ENCODE peak calls at places on chromosome 22, in four cellular contexts. One of them, this sample, is unnamed.

GRCh38 chr22:23410411-23410810 is 169.7 kb downstream of the IGLL1 start:
- DNase-seq in OCI-LY7: no peak
- DNase-seq in psoas muscle: no peak
- DNase-seq in GM12865: no peak
- DNase-seq in this sample: no peak

GRCh38 chr22:46070215-46070721 is 80.1 kb upstream of the PPARA start:
- DNase-seq in psoas muscle: peak
- DNase-seq in OCI-LY7: peak
- DNase-seq in GM12865: peak
- DNase-seq in this sample: no peak

GRCh38 chr22:42611076-42611475 is 3.6 kb downstream of the POLDIP3 start:
- DNase-seq in psoas muscle: no peak
- DNase-seq in OCI-LY7: no peak
- DNase-seq in GM12865: no peak
- DNase-seq in this sample: no peak

GRCh38 chr22:42114721-42115120 is 15.9 kb downstream of the CYP2D6 start:
- DNase-seq in GM12865: peak
- DNase-seq in psoas muscle: no peak
- DNase-seq in OCI-LY7: peak
- DNase-seq in this sample: no peak

GRCh38 chr22:33163815-33164214 is 105.6 kb upstream of the SYN3 start:
- DNase-seq in psoas muscle: no peak
- DNase-seq in GM12865: no peak
- DNase-seq in OCI-LY7: no peak
- DNase-seq in this sample: no peak

GRCh38 chr22:30287626-30288413 is 1.5 kb downstream of the CASTOR1 start:
- DNase-seq in GM12865: peak
- DNase-seq in OCI-LY7: peak
- DNase-seq in psoas muscle: peak
- DNase-seq in this sample: peak

GRCh38 chr22:26648011-26648497 is 9.3 kb upstream of the MIAT start:
- DNase-seq in OCI-LY7: peak
- DNase-seq in GM12865: peak
- DNase-seq in psoas muscle: no peak
- DNase-seq in this sample: no peak

GRCh38 chr22:49398646-49399045 is 429.0 kb downstream of the BRD1 start:
- DNase-seq in GM12865: no peak
- DNase-seq in OCI-LY7: no peak
- DNase-seq in psoas muscle: no peak
- DNase-seq in this sample: no peak

GRCh38 chr22:42856179-42856864 is 751 bp downstream of the ARFGAP3 start:
- DNase-seq in OCI-LY7: peak
- DNase-seq in psoas muscle: peak
- DNase-seq in GM12865: peak
- DNase-seq in this sample: no peak

GRCh38 chr22:22720724-22721261 is 76.4 kb downstream of the GGTLC2 start:
- DNase-seq in GM12865: peak
- DNase-seq in psoas muscle: no peak
- DNase-seq in OCI-LY7: peak
- DNase-seq in this sample: peak

GRCh38 chr22:49847751-49848689 is 5.6 kb upstream of the ZBED4 start:
- DNase-seq in psoas muscle: peak
- DNase-seq in OCI-LY7: no peak
- DNase-seq in GM12865: no peak
- DNase-seq in this sample: no peak

GRCh38 chr22:26751217-26751616 is 93.8 kb downstream of the MIAT start:
- DNase-seq in OCI-LY7: no peak
- DNase-seq in psoas muscle: no peak
- DNase-seq in GM12865: no peak
- DNase-seq in this sample: no peak

GRCh38 chr22:48175721-48176120 is 1413.3 kb downstream of the TBC1D22A start:
- DNase-seq in psoas muscle: no peak
- DNase-seq in GM12865: no peak
- DNase-seq in OCI-LY7: no peak
- DNase-seq in this sample: no peak

GRCh38 chr22:49141761-49142160 is 685.9 kb downstream of the BRD1 start:
- DNase-seq in OCI-LY7: no peak
- DNase-seq in psoas muscle: no peak
- DNase-seq in GM12865: no peak
- DNase-seq in this sample: no peak

GRCh38 chr22:46661221-46661851 is 41.1 kb downstream of the GRAMD4 start:
- DNase-seq in psoas muscle: no peak
- DNase-seq in GM12865: no peak
- DNase-seq in OCI-LY7: no peak
- DNase-seq in this sample: no peak

GRCh38 chr22:37214431-37215025 is 2.3 kb upstream of the SSTR3 start:
- DNase-seq in psoas muscle: peak
- DNase-seq in OCI-LY7: no peak
- DNase-seq in GM12865: no peak
- DNase-seq in this sample: no peak

GRCh38 chr22:27853404-27853803 is 51.8 kb upstream of the MN1 start:
- DNase-seq in psoas muscle: no peak
- DNase-seq in OCI-LY7: no peak
- DNase-seq in GM12865: no peak
- DNase-seq in this sample: no peak

GRCh38 chr22:30890689-30891442 is 77.7 kb downstream of the MORC2 start:
- DNase-seq in psoas muscle: peak
- DNase-seq in GM12865: peak
- DNase-seq in OCI-LY7: peak
- DNase-seq in this sample: no peak

GRCh38 chr22:45880732-45881523 is 96.0 kb downstream of the WNT7B start:
- DNase-seq in psoas muscle: peak
- DNase-seq in OCI-LY7: no peak
- DNase-seq in GM12865: no peak
- DNase-seq in this sample: no peak

GRCh38 chr22:18078329-18079041 is 695 bp downstream of the PEX26 start:
- DNase-seq in OCI-LY7: peak
- DNase-seq in psoas muscle: peak
- DNase-seq in GM12865: peak
- DNase-seq in this sample: no peak

GRCh38 chr22:17087176-17088131 is 2.7 kb downstream of the IL17RA start:
- DNase-seq in psoas muscle: no peak
- DNase-seq in OCI-LY7: peak
- DNase-seq in GM12865: peak
- DNase-seq in this sample: peak

GRCh38 chr22:33788927-33789326 is 131.3 kb downstream of the LARGE1 start:
- DNase-seq in psoas muscle: no peak
- DNase-seq in OCI-LY7: no peak
- DNase-seq in GM12865: no peak
- DNase-seq in this sample: no peak

GRCh38 chr22:25728064-25728463 is 13.9 kb upstream of the MYO18B start:
- DNase-seq in psoas muscle: no peak
- DNase-seq in OCI-LY7: no peak
- DNase-seq in GM12865: no peak
- DNase-seq in this sample: no peak

GRCh38 chr22:49353185-49353584 is 474.5 kb downstream of the BRD1 start:
- DNase-seq in psoas muscle: no peak
- DNase-seq in OCI-LY7: no peak
- DNase-seq in GM12865: no peak
- DNase-seq in this sample: no peak

GRCh38 chr22:29128891-29129643 is 56.2 kb downstream of the KREMEN1 start:
- DNase-seq in GM12865: no peak
- DNase-seq in OCI-LY7: no peak
- DNase-seq in psoas muscle: no peak
- DNase-seq in this sample: no peak

GRCh38 chr22:49016909-49017768 is 810.5 kb downstream of the BRD1 start:
- DNase-seq in psoas muscle: peak
- DNase-seq in GM12865: no peak
- DNase-seq in OCI-LY7: no peak
- DNase-seq in this sample: no peak

GRCh38 chr22:32951807-32952153 is 106.4 kb downstream of the SYN3 start:
- DNase-seq in GM12865: no peak
- DNase-seq in OCI-LY7: no peak
- DNase-seq in psoas muscle: peak
- DNase-seq in this sample: no peak

GRCh38 chr22:31800065-31800464 is 46.2 kb downstream of the DEPDC5 start:
- DNase-seq in OCI-LY7: no peak
- DNase-seq in psoas muscle: no peak
- DNase-seq in GM12865: no peak
- DNase-seq in this sample: no peak

GRCh38 chr22:27299181-27300085 is 502.1 kb downstream of the MN1 start:
- DNase-seq in psoas muscle: no peak
- DNase-seq in GM12865: no peak
- DNase-seq in OCI-LY7: no peak
- DNase-seq in this sample: no peak

GRCh38 chr22:37051629-37052385 is at the start of gene KCTD17:
- DNase-seq in GM12865: peak
- DNase-seq in psoas muscle: peak
- DNase-seq in OCI-LY7: peak
- DNase-seq in this sample: no peak

GRCh38 chr22:29190051-29190450 is 15.6 kb upstream of the EMID1 start:
- DNase-seq in GM12865: no peak
- DNase-seq in psoas muscle: no peak
- DNase-seq in OCI-LY7: no peak
- DNase-seq in this sample: no peak

GRCh38 chr22:46726066-46726985 is 11.7 kb downstream of the CERK start:
- DNase-seq in OCI-LY7: no peak
- DNase-seq in GM12865: no peak
- DNase-seq in psoas muscle: no peak
- DNase-seq in this sample: no peak

GRCh38 chr22:38180841-38181452 is 683 bp downstream of the PLA2G6 start:
- DNase-seq in OCI-LY7: peak
- DNase-seq in GM12865: peak
- DNase-seq in psoas muscle: peak
- DNase-seq in this sample: no peak

GRCh38 chr22:46112405-46112804 is 37.9 kb upstream of the PPARA start:
- DNase-seq in OCI-LY7: no peak
- DNase-seq in psoas muscle: no peak
- DNase-seq in GM12865: no peak
- DNase-seq in this sample: no peak

GRCh38 chr22:17779286-17780115 is 5.2 kb upstream of the BID start:
- DNase-seq in psoas muscle: peak
- DNase-seq in OCI-LY7: no peak
- DNase-seq in GM12865: peak
- DNase-seq in this sample: peak

GRCh38 chr22:30755760-30756124 is 61.1 kb downstream of the OSBP2 start:
- DNase-seq in psoas muscle: no peak
- DNase-seq in GM12865: no peak
- DNase-seq in OCI-LY7: no peak
- DNase-seq in this sample: no peak

GRCh38 chr22:27534720-27535125 is 266.8 kb downstream of the MN1 start:
- DNase-seq in psoas muscle: no peak
- DNase-seq in OCI-LY7: no peak
- DNase-seq in GM12865: no peak
- DNase-seq in this sample: no peak

GRCh38 chr22:24494182-24494534 is 974 bp upstream of the UPB1 start:
- DNase-seq in GM12865: no peak
- DNase-seq in OCI-LY7: no peak
- DNase-seq in psoas muscle: no peak
- DNase-seq in this sample: no peak
- H3K4me3 ChIP-seq in GM12865: no peak
- H3K4me3 ChIP-seq in OCI-LY7: no peak
- H3K4me3 ChIP-seq in psoas muscle: peak
- H3K4me3 ChIP-seq in this sample: no peak

GRCh38 chr22:43921361-43921760 is 2.2 kb upstream of the PNPLA3 start:
- DNase-seq in GM12865: no peak
- DNase-seq in OCI-LY7: no peak
- DNase-seq in psoas muscle: no peak
- DNase-seq in this sample: no peak
- H3K4me3 ChIP-seq in GM12865: no peak
- H3K4me3 ChIP-seq in OCI-LY7: no peak
- H3K4me3 ChIP-seq in psoas muscle: no peak
- H3K4me3 ChIP-seq in this sample: no peak

GRCh38 chr22:43891360-43892182 is at the start of gene PNPLA5:
- DNase-seq in GM12865: no peak
- DNase-seq in OCI-LY7: no peak
- DNase-seq in psoas muscle: peak
- DNase-seq in this sample: no peak
- H3K4me3 ChIP-seq in GM12865: no peak
- H3K4me3 ChIP-seq in OCI-LY7: no peak
- H3K4me3 ChIP-seq in psoas muscle: peak
- H3K4me3 ChIP-seq in this sample: no peak

GRCh38 chr22:20430641-20431519 is 6.7 kb downstream of the SCARF2 start:
- DNase-seq in psoas muscle: peak
- DNase-seq in OCI-LY7: no peak
- DNase-seq in GM12865: peak
- DNase-seq in this sample: no peak
- H3K4me3 ChIP-seq in psoas muscle: peak
- H3K4me3 ChIP-seq in OCI-LY7: no peak
- H3K4me3 ChIP-seq in GM12865: peak
- H3K4me3 ChIP-seq in this sample: no peak

GRCh38 chr22:19522881-19523239 is 1.4 kb downstream of the CLDN5 start:
- DNase-seq in psoas muscle: no peak
- DNase-seq in GM12865: no peak
- DNase-seq in OCI-LY7: no peak
- DNase-seq in this sample: no peak
- H3K4me3 ChIP-seq in psoas muscle: peak
- H3K4me3 ChIP-seq in GM12865: no peak
- H3K4me3 ChIP-seq in OCI-LY7: no peak
- H3K4me3 ChIP-seq in this sample: no peak

GRCh38 chr22:39661842-39662676 is 91.5 kb downstream of the CACNA1I start:
- DNase-seq in GM12865: no peak
- DNase-seq in psoas muscle: no peak
- DNase-seq in OCI-LY7: no peak
- DNase-seq in this sample: no peak

GRCh38 chr22:39661501-39661841 is 90.9 kb downstream of the CACNA1I start:
- DNase-seq in GM12865: no peak
- DNase-seq in psoas muscle: no peak
- DNase-seq in OCI-LY7: no peak
- DNase-seq in this sample: no peak

GRCh38 chr22:39663751-39664150 is 93.2 kb downstream of the CACNA1I start:
- DNase-seq in GM12865: no peak
- DNase-seq in OCI-LY7: no peak
- DNase-seq in psoas muscle: no peak
- DNase-seq in this sample: no peak

GRCh38 chr22:39664485-39665200 is 94.1 kb downstream of the CACNA1I start:
- DNase-seq in OCI-LY7: no peak
- DNase-seq in GM12865: no peak
- DNase-seq in psoas muscle: no peak
- DNase-seq in this sample: no peak

GRCh38 chr22:39662677-39663034 is 92.1 kb downstream of the CACNA1I start:
- DNase-seq in psoas muscle: no peak
- DNase-seq in OCI-LY7: no peak
- DNase-seq in GM12865: no peak
- DNase-seq in this sample: no peak
- H3K4me3 ChIP-seq in psoas muscle: no peak
- H3K4me3 ChIP-seq in OCI-LY7: no peak
- H3K4me3 ChIP-seq in GM12865: no peak
- H3K4me3 ChIP-seq in this sample: no peak

DNA sequence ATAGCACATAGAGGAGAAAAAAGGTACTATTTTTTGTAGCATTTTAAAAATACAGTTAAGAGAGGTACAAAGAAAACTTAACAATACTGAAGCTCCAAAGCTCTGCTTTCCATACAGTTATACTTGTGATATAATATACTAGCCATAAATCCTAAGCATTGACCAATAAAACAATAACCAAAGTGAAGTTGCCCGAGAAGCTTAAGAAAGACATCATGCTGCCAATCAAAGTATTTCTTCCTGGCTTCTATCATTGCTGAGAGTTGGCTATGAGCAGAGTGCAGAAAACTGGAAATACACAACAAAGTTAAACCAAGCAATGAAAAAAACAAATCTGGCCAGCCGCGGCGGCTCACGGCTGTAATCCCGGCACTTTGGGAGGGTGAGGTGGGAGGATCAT is 84.2 kb downstream of the RBFOX2 start:
- DNase-seq in psoas muscle: no peak
- DNase-seq in OCI-LY7: no peak
- DNase-seq in GM12865: no peak
- DNase-seq in this sample: no peak
- H3K4me3 ChIP-seq in psoas muscle: no peak
- H3K4me3 ChIP-seq in OCI-LY7: no peak
- H3K4me3 ChIP-seq in GM12865: no peak
- H3K4me3 ChIP-seq in this sample: no peak

This sample was measured in GM12864.